ENCODE peak calls at places on chromosomes 3 and 15, in four cellular contexts. R is upper lobe of right lung, B is A549, M is spleen. V is an unnamed sample.
A peak's percentile ranks its signal among the peaks of the same experiment; 100 is the strongest.

GRCh38 chr3:146250449-146251382 is at the start of gene PLSCR4:
- DNase-seq in R (peak; percentile 86), B (peak; percentile 61), M (peak; percentile 83), V (peak; percentile 57)

GRCh38 chr3:10340046-10340445 is 19.1 kb upstream of the SEC13 start:
- DNase-seq in R (no peak), B (no peak), M (no peak), V (no peak)

GRCh38 chr15:100671858-100672543 is 69.6 kb downstream of the ASB7 start:
- DNase-seq in R (no peak), B (peak; percentile 69), M (peak; percentile 32), V (no peak)

GRCh38 chr3:132038198-132038825 is 3.5 kb upstream of the CPNE4 start:
- DNase-seq in R (no peak), B (peak; percentile 48), M (no peak), V (no peak)

GRCh38 chr3:136380530-136380929 is 130.4 kb downstream of the PCCB start:
- DNase-seq in R (no peak), B (no peak), M (no peak), V (no peak)

GRCh38 chr15:32718822-32719716 is 1.3 kb downstream of the GREM1 start:
- DNase-seq in R (no peak), B (peak; percentile 21), M (no peak), V (peak; percentile 68)

GRCh38 chr15:20340331-20340811 is 201.2 kb downstream of the GOLGA6L6 start:
- DNase-seq in R (peak; percentile 90), B (peak; percentile 22), M (peak; percentile 88), V (peak; percentile 99)

GRCh38 chr15:94042163-94042954 is 189.0 kb upstream of the MCTP2 start:
- DNase-seq in R (no peak), B (no peak), M (no peak), V (no peak)

GRCh38 chr15:68340711-68341671 is 63.4 kb downstream of the FEM1B start:
- DNase-seq in R (no peak), B (no peak), M (peak; percentile 54), V (no peak)

GRCh38 chr15:83913034-83913632 is 259.2 kb downstream of the ADAMTSL3 start:
- DNase-seq in R (no peak), B (no peak), M (no peak), V (peak; percentile 63)

GRCh38 chr15:92617197-92618037 is 38.2 kb downstream of the FAM174B start:
- DNase-seq in R (peak; percentile 77), B (peak; percentile 72), M (no peak), V (peak; percentile 48)

GRCh38 chr15:65327651-65328393 is 23.3 kb downstream of the RNU5B-1 start:
- DNase-seq in R (no peak), B (no peak), M (peak; percentile 64), V (no peak)

GRCh38 chr15:81301815-81302399 is 22.0 kb downstream of the STARD5 start:
- DNase-seq in R (no peak), B (no peak), M (peak; percentile 91), V (peak; percentile 16)

GRCh38 chr3:39107874-39108308 is 411 bp downstream of the TTC21A start:
- DNase-seq in R (no peak), B (no peak), M (no peak), V (no peak)

GRCh38 chr3:8768364-8769087 is 887 bp downstream of the OXTR start:
- DNase-seq in R (no peak), B (no peak), M (no peak), V (no peak)

GRCh38 chr3:112531358-112531781 is 30.4 kb downstream of the ATG3 start:
- DNase-seq in R (no peak), B (peak; percentile 38), M (no peak), V (no peak)

GRCh38 chr3:150455341-150455740 is 47.2 kb downstream of the TSC22D2 start:
- DNase-seq in R (no peak), B (no peak), M (no peak), V (no peak)

GRCh38 chr3:141348848-141349247 is 19.5 kb upstream of the ZBTB38 start:
- DNase-seq in R (no peak), B (no peak), M (no peak), V (no peak)

GRCh38 chr3:89690649-89691048 is 583.2 kb downstream of the EPHA3 start:
- DNase-seq in R (no peak), B (no peak), M (no peak), V (no peak)

GRCh38 chr3:61780455-61781239 is 219.3 kb downstream of the PTPRG start:
- DNase-seq in R (no peak), B (no peak), M (no peak), V (no peak)

GRCh38 chr3:120561251-120562045 is 34.7 kb upstream of the NDUFB4 start:
- DNase-seq in R (peak; percentile 74), B (peak; percentile 71), M (peak; percentile 85), V (no peak)

GRCh38 chr3:196883361-196883760 is 15.6 kb downstream of the SENP5 start:
- DNase-seq in R (no peak), B (no peak), M (no peak), V (no peak)

GRCh38 chr15:79035111-79035601 is 55.4 kb downstream of the RASGRF1 start:
- DNase-seq in R (no peak), B (no peak), M (no peak), V (no peak)

GRCh38 chr15:82129769-82130168 is 84.0 kb upstream of the MEX3B start:
- DNase-seq in R (no peak), B (peak; percentile 43), M (no peak), V (no peak)

GRCh38 chr15:35626531-35626930 is 80.6 kb upstream of the DPH6 start:
- DNase-seq in R (no peak), B (no peak), M (no peak), V (no peak)

GRCh38 chr3:164458986-164459385 is 619.3 kb downstream of the SI start:
- DNase-seq in R (no peak), B (no peak), M (no peak), V (no peak)

GRCh38 chr3:159837725-159838124 is 150.9 kb upstream of the IL12A start:
- DNase-seq in R (no peak), B (no peak), M (no peak), V (no peak)

GRCh38 chr3:128970741-128971048 is 23.2 kb downstream of the CFAP92 start:
- DNase-seq in R (no peak), B (no peak), M (no peak), V (no peak)

GRCh38 chr3:180457238-180457637 is 144.7 kb upstream of the TTC14 start:
- DNase-seq in R (no peak), B (no peak), M (no peak), V (no peak)

GRCh38 chr3:11718582-11719405 is 75.1 kb upstream of the VGLL4 start:
- DNase-seq in R (peak; percentile 71), B (peak; percentile 58), M (peak; percentile 86), V (peak; percentile 72)

GRCh38 chr15:78619022-78619950 is 1.5 kb downstream of the CHRNA3 start:
- DNase-seq in R (peak; percentile 42), B (no peak), M (no peak), V (no peak)

GRCh38 chr3:160792445-160793039 is 36.5 kb downstream of the PPM1L start:
- DNase-seq in R (no peak), B (no peak), M (no peak), V (no peak)

GRCh38 chr15:75036269-75036668 is 12.9 kb downstream of the PPCDC start:
- DNase-seq in R (no peak), B (peak; percentile 44), M (no peak), V (peak; percentile 94)

GRCh38 chr15:75034615-75035014 is 11.2 kb downstream of the PPCDC start:
- DNase-seq in R (no peak), B (no peak), M (no peak), V (no peak)

GRCh38 chr15:75031773-75032302 is 8.4 kb downstream of the PPCDC start:
- DNase-seq in R (no peak), B (no peak), M (no peak), V (no peak)

GRCh38 chr15:75032391-75032790 is 9.0 kb downstream of the PPCDC start:
- DNase-seq in R (no peak), B (no peak), M (no peak), V (no peak)

DNA sequence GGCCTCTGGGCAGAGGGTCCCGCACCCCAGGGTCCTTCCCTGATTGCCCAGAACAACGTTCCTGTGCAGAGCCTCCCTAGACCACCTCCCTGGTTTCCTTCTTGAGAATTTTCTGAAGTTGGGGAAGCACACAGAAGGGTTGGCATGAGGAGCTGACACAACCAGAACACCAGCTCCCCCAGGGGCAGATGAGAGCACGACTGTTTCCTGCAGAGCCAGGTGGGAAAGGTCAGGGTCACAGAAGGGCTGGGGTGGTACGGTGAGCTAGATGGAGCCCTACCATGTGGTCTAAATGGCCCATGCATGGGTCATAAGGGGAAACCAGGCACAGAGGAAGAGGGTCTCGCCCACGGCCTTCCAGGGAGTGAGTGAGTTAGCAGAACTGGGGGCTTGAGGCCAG is 10.4 kb downstream of the PPCDC start:
- DNase-seq in R (no peak), B (no peak), M (no peak), V (no peak)
- TF ChIP-seq CTCF in R (no peak), B (no peak), M (no peak), V (no peak)

GRCh38 chr15:59995568-59996349 is 8.4 kb upstream of the FOXB1 start:
- DNase-seq in R (no peak), B (no peak), M (no peak), V (no peak)

GRCh38 chr15:59993950-59994401 is 10.1 kb upstream of the FOXB1 start:
- DNase-seq in R (no peak), B (no peak), M (no peak), V (no peak)

GRCh38 chr15:59994855-59995557 is 9.1 kb upstream of the FOXB1 start:
- DNase-seq in R (no peak), B (no peak), M (no peak), V (no peak)

GRCh38 chr15:59991919-59992318 is 12.2 kb upstream of the FOXB1 start:
- DNase-seq in R (no peak), B (no peak), M (no peak), V (no peak)

GRCh38 chr15:59993041-59993750 is 10.9 kb upstream of the FOXB1 start:
- DNase-seq in R (no peak), B (no peak), M (no peak), V (no peak)
- H3K4me1 ChIP-seq in R (peaks cover 7% of the 10 kb centered on the region), B (peaks cover 15% of the 10 kb centered on the region), M (peaks cover 5% of the 10 kb centered on the region), V (no peaks in the 10 kb centered on the region)

DNA sequence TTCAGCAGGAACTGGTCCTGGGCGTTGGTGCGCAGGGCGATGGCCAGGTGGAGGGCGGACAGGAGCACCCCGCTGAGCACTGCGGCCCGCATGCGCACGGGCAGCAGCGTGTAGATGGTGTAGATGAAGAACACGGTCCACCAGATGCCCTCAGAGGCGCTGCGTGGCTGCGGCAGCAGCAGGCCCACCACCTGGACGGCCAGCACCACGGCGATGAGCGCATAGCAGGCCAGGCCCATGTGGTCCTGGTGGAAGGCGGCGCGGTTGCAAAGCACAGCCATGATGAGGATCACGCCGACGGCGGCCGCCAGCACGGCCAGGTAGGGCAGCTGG is 1.5 kb downstream of the ADCY5 start:
- DNase-seq in R (no peak), B (no peak), M (peak; percentile 71), V (no peak)
- H3K27ac ChIP-seq in R (no peak overlapping the region), B (no peak overlapping the region), M (no peak overlapping the region), V (no peak overlapping the region)

GRCh38 chr15:89459271-89460038 is 36.9 kb downstream of the RHCG start:
- DNase-seq in R (peak; percentile 31), B (no peak), M (no peak), V (no peak)
- TF ChIP-seq CTCF in R (no peak), B (no peak), M (no peak), V (no peak)

GRCh38 chr3:67094769-67095168 is 96.7 kb downstream of the KBTBD8 start:
- DNase-seq in R (no peak), B (no peak), M (no peak), V (no peak)

GRCh38 chr3:67094167-67094566 is 96.1 kb downstream of the KBTBD8 start:
- DNase-seq in R (no peak), B (no peak), M (no peak), V (no peak)

GRCh38 chr3:67087788-67088187 is 89.7 kb downstream of the KBTBD8 start:
- DNase-seq in R (no peak), B (no peak), M (no peak), V (no peak)

GRCh38 chr3:67093315-67093714 is 95.2 kb downstream of the KBTBD8 start:
- DNase-seq in R (no peak), B (no peak), M (no peak), V (no peak)

GRCh38 chr3:67090472-67090871 is 92.4 kb downstream of the KBTBD8 start:
- DNase-seq in R (no peak), B (no peak), M (no peak), V (no peak)
- H3K4me1 ChIP-seq in R (no peaks in the 10 kb centered on the region), B (no peaks in the 10 kb centered on the region), M (no peaks in the 10 kb centered on the region), V (no peaks in the 10 kb centered on the region)

V was measured in RWPE2.